ENCODE peak calls at places on chromosomes 16 and 17, in eight cellular contexts. One of them, this sample, is unnamed.

GRCh38 chr16:30934827-30935557 is 11.6 kb downstream of the FBXL19 start:
- DNase-seq in adipocyte: peak
- DNase-seq in mesothelial cell of epicardium: no peak
- DNase-seq in dorsolateral prefrontal cortex: peak
- DNase-seq in AG08396: peak
- DNase-seq in CD8-positive, alpha-beta memory T cell: no peak
- DNase-seq in neural progenitor cell: peak
- DNase-seq in astrocyte of the spinal cord: peak
- DNase-seq in this sample: no peak

GRCh38 chr17:27975146-27976011 is 67.1 kb upstream of the NLK start:
- DNase-seq in neural progenitor cell: no peak
- DNase-seq in dorsolateral prefrontal cortex: peak
- DNase-seq in adipocyte: no peak
- DNase-seq in CD8-positive, alpha-beta memory T cell: no peak
- DNase-seq in astrocyte of the spinal cord: peak
- DNase-seq in AG08396: peak
- DNase-seq in mesothelial cell of epicardium: no peak
- DNase-seq in this sample: no peak

GRCh38 chr17:77281024-77281903 is 140.5 kb downstream of the SEC14L1 start:
- DNase-seq in mesothelial cell of epicardium: peak
- DNase-seq in dorsolateral prefrontal cortex: peak
- DNase-seq in CD8-positive, alpha-beta memory T cell: peak
- DNase-seq in adipocyte: peak
- DNase-seq in neural progenitor cell: peak
- DNase-seq in AG08396: peak
- DNase-seq in astrocyte of the spinal cord: peak
- DNase-seq in this sample: no peak

GRCh38 chr17:19533718-19534561 is at the start of gene SLC47A1:
- DNase-seq in astrocyte of the spinal cord: peak
- DNase-seq in mesothelial cell of epicardium: peak
- DNase-seq in neural progenitor cell: peak
- DNase-seq in adipocyte: peak
- DNase-seq in CD8-positive, alpha-beta memory T cell: no peak
- DNase-seq in dorsolateral prefrontal cortex: peak
- DNase-seq in AG08396: peak
- DNase-seq in this sample: no peak

GRCh38 chr16:81374514-81374913 is 59.8 kb downstream of the GAN start:
- DNase-seq in dorsolateral prefrontal cortex: no peak
- DNase-seq in neural progenitor cell: no peak
- DNase-seq in CD8-positive, alpha-beta memory T cell: no peak
- DNase-seq in mesothelial cell of epicardium: no peak
- DNase-seq in astrocyte of the spinal cord: no peak
- DNase-seq in adipocyte: no peak
- DNase-seq in AG08396: no peak
- DNase-seq in this sample: no peak

GRCh38 chr17:47800686-47801085 is 20.9 kb downstream of the OSBPL7 start:
- DNase-seq in mesothelial cell of epicardium: no peak
- DNase-seq in adipocyte: no peak
- DNase-seq in astrocyte of the spinal cord: no peak
- DNase-seq in CD8-positive, alpha-beta memory T cell: no peak
- DNase-seq in neural progenitor cell: no peak
- DNase-seq in AG08396: no peak
- DNase-seq in dorsolateral prefrontal cortex: no peak
- DNase-seq in this sample: no peak

GRCh38 chr17:17729620-17730249 is 48.5 kb downstream of the RAI1 start:
- DNase-seq in AG08396: no peak
- DNase-seq in mesothelial cell of epicardium: no peak
- DNase-seq in astrocyte of the spinal cord: no peak
- DNase-seq in dorsolateral prefrontal cortex: peak
- DNase-seq in CD8-positive, alpha-beta memory T cell: peak
- DNase-seq in adipocyte: no peak
- DNase-seq in neural progenitor cell: peak
- DNase-seq in this sample: no peak

GRCh38 chr17:4735825-4736651 is 3.6 kb upstream of the ZMYND15 start:
- DNase-seq in CD8-positive, alpha-beta memory T cell: no peak
- DNase-seq in neural progenitor cell: no peak
- DNase-seq in dorsolateral prefrontal cortex: no peak
- DNase-seq in AG08396: no peak
- DNase-seq in astrocyte of the spinal cord: no peak
- DNase-seq in mesothelial cell of epicardium: no peak
- DNase-seq in adipocyte: no peak
- DNase-seq in this sample: no peak

GRCh38 chr16:88939814-88940195 is 37.2 kb downstream of the CBFA2T3 start:
- DNase-seq in adipocyte: no peak
- DNase-seq in CD8-positive, alpha-beta memory T cell: no peak
- DNase-seq in neural progenitor cell: no peak
- DNase-seq in AG08396: no peak
- DNase-seq in mesothelial cell of epicardium: no peak
- DNase-seq in dorsolateral prefrontal cortex: no peak
- DNase-seq in astrocyte of the spinal cord: no peak
- DNase-seq in this sample: no peak

GRCh38 chr16:55297062-55297909 is 26.7 kb upstream of the IRX6 start:
- DNase-seq in astrocyte of the spinal cord: peak
- DNase-seq in mesothelial cell of epicardium: no peak
- DNase-seq in dorsolateral prefrontal cortex: no peak
- DNase-seq in AG08396: no peak
- DNase-seq in adipocyte: no peak
- DNase-seq in CD8-positive, alpha-beta memory T cell: no peak
- DNase-seq in neural progenitor cell: no peak
- DNase-seq in this sample: no peak

GRCh38 chr17:76196675-76197074 is 43.6 kb downstream of the RNF157 start:
- DNase-seq in mesothelial cell of epicardium: no peak
- DNase-seq in CD8-positive, alpha-beta memory T cell: no peak
- DNase-seq in adipocyte: no peak
- DNase-seq in astrocyte of the spinal cord: no peak
- DNase-seq in dorsolateral prefrontal cortex: no peak
- DNase-seq in AG08396: no peak
- DNase-seq in neural progenitor cell: no peak
- DNase-seq in this sample: no peak

GRCh38 chr17:10879110-10879509 is 41.2 kb upstream of the PIRT start:
- DNase-seq in dorsolateral prefrontal cortex: peak
- DNase-seq in CD8-positive, alpha-beta memory T cell: no peak
- DNase-seq in astrocyte of the spinal cord: no peak
- DNase-seq in adipocyte: no peak
- DNase-seq in neural progenitor cell: peak
- DNase-seq in AG08396: no peak
- DNase-seq in mesothelial cell of epicardium: peak
- DNase-seq in this sample: no peak

GRCh38 chr17:73640691-73641090 is 3.6 kb downstream of the SDK2 start:
- DNase-seq in AG08396: no peak
- DNase-seq in mesothelial cell of epicardium: no peak
- DNase-seq in adipocyte: no peak
- DNase-seq in astrocyte of the spinal cord: no peak
- DNase-seq in dorsolateral prefrontal cortex: no peak
- DNase-seq in CD8-positive, alpha-beta memory T cell: no peak
- DNase-seq in neural progenitor cell: no peak
- DNase-seq in this sample: no peak

This sample was measured in DMS79.